ENCODE peak calls at places on chromosomes 13 and 19, in eight cellular contexts. K is CD8-positive, alpha-beta T cell; F is GM23338; Z is MM.1S; O is body of pancreas; Y is tibial nerve; G is tibial artery; M is SK-N-SH. S is an unnamed sample. For H3K4me1, the result is how much of the 10 kb centered on the place peaks cover.

GRCh38 chr19:28519218-28519779 is 693.7 kb downstream of the UQCRFS1 start:
- DNase-seq in K (no peak), F (no peak), Z (no peak), O (no peak), Y (no peak), G (no peak), M (no peak), S (no peak)

GRCh38 chr13:81726037-81726726 is 1385.3 kb upstream of the SPRY2 start:
- DNase-seq in K (no peak), F (no peak), Z (no peak), O (no peak), Y (no peak), G (no peak), M (no peak), S (no peak)

GRCh38 chr19:50861496-50862286 is 7.0 kb downstream of the KLK3 start:
- DNase-seq in K (no peak), F (no peak), Z (no peak), O (no peak), Y (no peak), G (no peak), M (no peak), S (no peak)

GRCh38 chr13:49444517-49445395 is 682 bp downstream of the SETDB2 start:
- DNase-seq in K (no peak), F (peak), Z (peak), O (peak), Y (peak), G (peak), M (peak), S (no peak)

GRCh38 chr13:114148521-114148855 is 16.1 kb upstream of the RASA3 start:
- DNase-seq in K (peak), F (no peak), Z (peak), O (peak), Y (no peak), G (no peak), M (peak), S (no peak)

GRCh38 chr13:33721719-33722118 is 96.2 kb upstream of the RFC3 start:
- DNase-seq in K (no peak), F (no peak), Z (no peak), O (no peak), Y (no peak), G (no peak), M (no peak), S (no peak)

GRCh38 chr13:43335669-43336068 is 312.3 kb downstream of the DNAJC15 start:
- DNase-seq in K (no peak), F (no peak), Z (no peak), O (no peak), Y (no peak), G (no peak), M (no peak), S (no peak)

GRCh38 chr13:110644892-110645521 is 29.7 kb downstream of the NAXD start:
- DNase-seq in K (peak), F (peak), Z (peak), O (peak), Y (no peak), G (peak), M (peak), S (no peak)

GRCh38 chr13:103663996-103664395 is 597.8 kb upstream of the SLC10A2 start:
- DNase-seq in K (no peak), F (no peak), Z (no peak), O (no peak), Y (no peak), G (no peak), M (no peak), S (no peak)

GRCh38 chr13:49400755-49401659 is 42.9 kb downstream of the CAB39L start:
- DNase-seq in K (no peak), F (peak), Z (no peak), O (peak), Y (peak), G (peak), M (peak), S (no peak)

GRCh38 chr13:114081761-114082681 is 50.4 kb downstream of the RASA3 start:
- DNase-seq in K (no peak), F (no peak), Z (no peak), O (peak), Y (no peak), G (no peak), M (no peak), S (no peak)

GRCh38 chr13:44797685-44798084 is 191.6 kb downstream of the NUFIP1 start:
- DNase-seq in K (no peak), F (no peak), Z (no peak), O (no peak), Y (no peak), G (no peak), M (no peak), S (no peak)

GRCh38 chr19:14433454-14434156 is 499 bp downstream of the PKN1 start:
- DNase-seq in K (no peak), F (peak), Z (peak), O (peak), Y (no peak), G (no peak), M (peak), S (no peak)

GRCh38 chr13:98315466-98315865 is 138.4 kb upstream of the RNF113B start:
- DNase-seq in K (no peak), F (no peak), Z (no peak), O (no peak), Y (no peak), G (no peak), M (no peak), S (no peak)

GRCh38 chr13:106533940-106534843 is 1.3 kb downstream of the EFNB2 start:
- DNase-seq in K (no peak), F (peak), Z (peak), O (peak), Y (peak), G (peak), M (peak), S (no peak)

GRCh38 chr19:43618921-43619261 is 538 bp downstream of the ZNF428 start:
- DNase-seq in K (no peak), F (no peak), Z (peak), O (no peak), Y (no peak), G (peak), M (peak), S (no peak)

GRCh38 chr13:61370520-61370919 is 45.1 kb downstream of the PCDH20 start:
- DNase-seq in K (no peak), F (no peak), Z (peak), O (no peak), Y (no peak), G (no peak), M (no peak), S (no peak)

GRCh38 chr13:108315955-108316354 is 46.4 kb downstream of the TNFSF13B start:
- DNase-seq in K (no peak), F (no peak), Z (no peak), O (no peak), Y (no peak), G (no peak), M (no peak), S (no peak)

GRCh38 chr19:24140099-24140498 is 53.1 kb downstream of the ZNF254 start:
- DNase-seq in K (no peak), F (no peak), Z (no peak), O (no peak), Y (no peak), G (no peak), M (no peak), S (no peak)

GRCh38 chr13:42777476-42777875 is 3.9 kb upstream of the FAM216B start:
- DNase-seq in K (no peak), F (no peak), Z (no peak), O (no peak), Y (no peak), G (no peak), M (no peak), S (no peak)

GRCh38 chr13:35479223-35479536 is 2.7 kb upstream of the MAB21L1 start:
- DNase-seq in K (no peak), F (peak), Z (no peak), O (no peak), Y (no peak), G (no peak), M (peak), S (no peak)

GRCh38 chr13:35474551-35474950 is 1.9 kb downstream of the MAB21L1 start:
- DNase-seq in K (no peak), F (peak), Z (no peak), O (no peak), Y (peak), G (no peak), M (no peak), S (no peak)

GRCh38 chr13:35475131-35475959 is 1.1 kb downstream of the MAB21L1 start:
- DNase-seq in K (no peak), F (peak), Z (peak), O (no peak), Y (peak), G (peak), M (peak), S (no peak)

GRCh38 chr13:35478384-35479222 is 2.1 kb upstream of the MAB21L1 start:
- DNase-seq in K (no peak), F (peak), Z (no peak), O (no peak), Y (no peak), G (no peak), M (peak), S (no peak)

GRCh38 chr13:35475960-35476943 is at the start of gene MAB21L1:
- DNase-seq in K (no peak), F (peak), Z (no peak), O (no peak), Y (peak), G (peak), M (peak), S (no peak)
- H3K27ac ChIP-seq in K (no peak), F (no peak), Z (no peak), O (no peak), Y (peak), G (peak), M (peak), S (no peak)

DNA sequence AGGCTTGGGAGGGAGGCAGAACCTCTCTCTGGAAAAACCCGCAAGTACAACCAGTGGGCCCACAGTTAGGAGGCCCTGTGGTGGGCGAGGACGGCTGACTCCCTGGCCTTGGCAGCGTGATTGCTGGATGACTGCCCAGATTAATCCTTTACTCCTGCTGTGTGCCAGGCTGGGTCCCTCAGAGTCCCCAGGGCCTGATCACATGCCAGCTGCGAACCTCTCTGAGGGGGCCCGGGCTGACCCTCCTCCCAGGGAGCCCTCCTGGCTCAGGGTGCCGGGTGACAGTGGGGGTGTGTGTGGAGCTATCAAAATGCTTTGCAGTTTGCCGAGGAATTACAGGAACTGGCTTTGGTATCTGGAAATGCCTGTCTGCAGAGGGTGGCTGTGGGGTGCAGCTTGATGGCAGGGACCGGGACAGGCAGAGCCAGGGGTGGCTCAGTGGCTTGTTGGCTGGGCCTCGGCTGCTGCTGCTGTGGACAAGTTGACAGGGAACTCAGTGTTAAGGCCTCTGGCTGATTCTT is 48.9 kb downstream of the DNM2 start:
- DNase-seq in K (no peak), F (no peak), Z (no peak), O (peak), Y (no peak), G (no peak), M (peak), S (no peak)
- H3K4me1 ChIP-seq in K (under half), F (under half), Z (under half), O (half or more), Y (under half), G (half or more), M (under half), S (half or more)

GRCh38 chr19:1980782-1981181 is 34.7 kb downstream of the BTBD2 start:
- DNase-seq in K (no peak), F (no peak), Z (no peak), O (no peak), Y (no peak), G (no peak), M (no peak), S (no peak)

GRCh38 chr19:1979017-1979416 is 36.5 kb downstream of the BTBD2 start:
- DNase-seq in K (no peak), F (no peak), Z (no peak), O (no peak), Y (no peak), G (no peak), M (no peak), S (no peak)

GRCh38 chr19:1980068-1980467 is 35.4 kb downstream of the BTBD2 start:
- DNase-seq in K (no peak), F (no peak), Z (no peak), O (no peak), Y (no peak), G (no peak), M (no peak), S (no peak)

GRCh38 chr19:1979642-1980041 is 35.9 kb downstream of the BTBD2 start:
- DNase-seq in K (no peak), F (no peak), Z (no peak), O (no peak), Y (no peak), G (no peak), M (no peak), S (no peak)

GRCh38 chr19:1981253-1981652 is 34.3 kb downstream of the BTBD2 start:
- DNase-seq in K (no peak), F (no peak), Z (no peak), O (no peak), Y (no peak), G (no peak), M (no peak), S (no peak)
- H3K27ac ChIP-seq in K (no peak), F (no peak), Z (no peak), O (no peak), Y (peak), G (no peak), M (no peak), S (no peak)

DNA sequence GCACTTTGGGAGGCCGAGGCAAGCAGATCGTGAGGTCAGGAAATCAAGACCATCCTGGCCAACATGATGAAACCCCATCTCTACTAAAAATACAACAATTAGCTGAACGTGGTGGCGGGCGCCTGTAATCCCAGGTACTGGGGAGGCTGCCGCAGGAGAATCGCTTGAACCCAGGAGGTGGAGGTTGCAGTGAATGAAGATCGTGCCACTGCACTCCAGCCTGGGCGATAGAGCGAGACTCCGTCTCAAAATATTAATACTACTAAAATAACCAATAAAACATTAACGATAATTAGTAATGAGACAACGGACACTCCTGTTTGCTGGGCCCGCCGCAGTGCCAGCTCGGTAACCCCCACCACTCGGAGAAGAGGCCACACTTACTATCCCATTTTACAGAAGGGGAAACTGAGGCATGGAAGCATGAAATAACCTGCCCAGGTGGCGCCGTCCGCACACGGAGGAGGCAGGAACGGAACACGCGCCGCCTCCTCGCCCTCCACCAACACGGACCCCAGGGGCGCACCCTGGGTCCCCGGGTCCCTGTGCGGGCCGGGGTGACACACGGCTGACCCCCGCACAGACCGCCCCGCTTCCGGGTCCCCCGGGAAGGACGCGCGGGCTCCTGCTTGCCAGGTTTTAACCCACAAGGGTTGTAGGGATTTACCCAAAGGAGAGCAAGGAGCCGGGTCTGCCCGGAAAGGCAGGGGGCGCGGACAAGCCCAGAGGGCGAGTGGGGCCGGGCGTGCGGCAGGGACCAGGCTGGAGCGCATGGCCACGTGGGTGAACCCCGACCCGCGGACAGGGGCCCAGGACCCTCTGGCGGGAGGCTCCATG is 1.6 kb downstream of the R3HDM4 start:
- DNase-seq in K (no peak), F (peak), Z (no peak), O (no peak), Y (no peak), G (no peak), M (peak), S (no peak)
- H3K4me1 ChIP-seq in K (under half), F (under half), Z (under half), O (under half), Y (under half), G (under half), M (under half), S (under half)

GRCh38 chr19:48253999-48254398 is 1.7 kb downstream of the CARD8 start:
- DNase-seq in K (no peak), F (no peak), Z (no peak), O (no peak), Y (no peak), G (no peak), M (no peak), S (no peak)
- H3K27ac ChIP-seq in K (no peak), F (no peak), Z (no peak), O (no peak), Y (no peak), G (no peak), M (no peak), S (no peak)

GRCh38 chr19:49340069-49340864 is 5.1 kb downstream of the CD37 start:
- DNase-seq in K (no peak), F (peak), Z (no peak), O (peak), Y (peak), G (peak), M (no peak), S (peak)
- H3K4me1 ChIP-seq in K (under half), F (under half), Z (under half), O (under half), Y (under half), G (under half), M (under half), S (under half)

DNA sequence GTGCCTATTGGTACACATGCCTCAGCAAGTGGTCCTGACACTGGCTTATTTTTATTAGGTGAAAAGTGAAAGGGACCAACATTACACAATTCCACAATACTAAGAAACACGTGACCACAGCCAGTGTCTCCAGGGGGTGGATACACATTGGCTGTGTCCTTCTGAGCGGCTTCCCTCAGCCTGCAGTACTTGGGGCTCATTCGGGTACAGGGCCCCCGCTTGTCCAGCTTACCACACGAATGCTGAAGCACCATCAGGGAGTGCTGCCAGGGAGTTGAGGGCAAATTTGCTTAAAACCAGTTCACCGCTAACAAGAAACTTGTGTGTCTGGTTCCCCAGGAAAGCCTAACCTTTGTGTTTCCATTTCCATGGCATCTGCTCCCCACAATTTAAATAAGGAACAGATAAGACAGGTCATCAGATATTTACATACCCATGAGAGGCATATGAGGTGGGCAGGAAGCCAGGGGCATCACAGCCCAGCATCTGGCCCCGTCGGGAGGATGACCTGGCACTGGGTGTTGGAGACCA is 23.3 kb downstream of the PBX4 start:
- DNase-seq in K (no peak), F (no peak), Z (no peak), O (no peak), Y (peak), G (no peak), M (peak), S (no peak)
- H3K27ac ChIP-seq in K (no peak), F (no peak), Z (no peak), O (no peak), Y (peak), G (no peak), M (peak), S (no peak)

GRCh38 chr13:32535748-32536147 is 2.8 kb downstream of the N4BP2L2 start:
- DNase-seq in K (no peak), F (no peak), Z (no peak), O (no peak), Y (no peak), G (no peak), M (no peak), S (no peak)
- H3K4me1 ChIP-seq in K (half or more), F (under half), Z (under half), O (under half), Y (under half), G (under half), M (under half), S (half or more)

GRCh38 chr19:13149628-13150186 is 468 bp downstream of the STX10 start:
- DNase-seq in K (no peak), F (peak), Z (peak), O (peak), Y (no peak), G (no peak), M (peak), S (no peak)
- H3K27ac ChIP-seq in K (peak), F (no peak), Z (no peak), O (peak), Y (peak), G (peak), M (peak), S (peak)